ENCODE peak calls at places on chromosomes 12 and 14, in eight cellular contexts. D is H9, R is adrenal gland, I is foreskin keratinocyte, T is Panc1, S is upper lobe of right lung, F is A549, X is stomach. K is an unnamed sample.

GRCh38 chr12:120960657-120961056 is 17.7 kb upstream of the HNF1A start:
- DNase-seq in D (no peak), I (no peak), S (no peak), X (no peak), F (no peak), R (no peak), T (no peak), K (no peak)

GRCh38 chr12:2791086-2791485 is 3.7 kb upstream of the FKBP4 start:
- DNase-seq in S (no peak), I (no peak), R (peak; percentile 10), T (no peak), D (no peak), X (no peak), F (no peak), K (no peak)

GRCh38 chr14:57533214-57533613 is 39.6 kb upstream of the CCDC198 start:
- DNase-seq in T (peak; percentile 27), R (no peak), F (peak; percentile 5), S (no peak), D (no peak), X (no peak), I (peak; percentile 26), K (no peak)

GRCh38 chr14:65961004-65961403 is 525.2 kb upstream of the CCDC196 start:
- DNase-seq in F (peak; percentile 13), I (peak; percentile 22), X (peak; percentile 44), D (peak; percentile 75), S (peak; percentile 83), T (peak; percentile 10), R (peak; percentile 62), K (no peak)

GRCh38 chr12:95100264-95101190 is 27.1 kb upstream of the NR2C1 start:
- DNase-seq in X (no peak), R (no peak), D (no peak), I (no peak), F (no peak), T (no peak), S (no peak), K (no peak)

GRCh38 chr14:46344327-46344937 is 307.1 kb downstream of the RPL10L start:
- DNase-seq in D (peak; percentile 34), R (no peak), S (no peak), X (no peak), T (peak; percentile 13), I (peak; percentile 24), F (no peak), K (no peak)

GRCh38 chr12:14803830-14804160 is 325 bp downstream of the C12orf60 start:
- DNase-seq in T (no peak), R (no peak), S (no peak), D (no peak), I (no peak), X (no peak), F (peak; percentile 8), K (no peak)

GRCh38 chr12:95663525-95663924 is 112.2 kb upstream of the USP44 start:
- DNase-seq in R (no peak), X (no peak), D (no peak), S (no peak), I (no peak), T (no peak), F (no peak), K (no peak)

GRCh38 chr12:39252628-39253027 is 190.3 kb downstream of the KIF21A start:
- DNase-seq in T (no peak), X (no peak), I (no peak), R (peak; percentile 77), D (no peak), S (no peak), F (no peak), K (no peak)

GRCh38 chr12:64494998-64495729 is 43.2 kb downstream of the TBK1 start:
- DNase-seq in D (no peak), I (no peak), F (no peak), S (no peak), T (no peak), X (no peak), R (no peak), K (no peak)

GRCh38 chr12:103350116-103350515 is 145.7 kb downstream of the C12orf42 start:
- DNase-seq in T (no peak), R (no peak), I (no peak), S (no peak), X (no peak), D (no peak), F (no peak), K (no peak)

GRCh38 chr12:49489154-49489553 is 49.7 kb upstream of the KCNH3 start:
- DNase-seq in R (no peak), X (no peak), T (no peak), S (no peak), F (no peak), D (no peak), I (no peak), K (no peak)

GRCh38 chr14:31307618-31308017 is 100.0 kb upstream of the HECTD1 start:
- DNase-seq in S (no peak), F (no peak), T (no peak), R (no peak), D (no peak), I (no peak), X (no peak), K (no peak)

GRCh38 chr12:58487280-58488141 is 432.8 kb downstream of the LRIG3 start:
- DNase-seq in F (no peak), S (no peak), I (peak; percentile 25), R (no peak), X (no peak), T (no peak), D (no peak), K (no peak)

GRCh38 chr14:61630399-61630798 is 64.9 kb upstream of the HIF1A start:
- DNase-seq in S (no peak), F (no peak), R (no peak), X (no peak), I (no peak), T (no peak), D (no peak), K (no peak)

GRCh38 chr12:75205556-75205955 is 4.1 kb downstream of the KCNC2 start:
- DNase-seq in S (no peak), T (no peak), F (no peak), I (no peak), R (no peak), X (no peak), D (no peak), K (no peak)

GRCh38 chr14:54252072-54252730 is 144.6 kb upstream of the CDKN3 start:
- DNase-seq in S (no peak), T (no peak), X (no peak), I (peak; percentile 93), D (no peak), R (no peak), F (peak; percentile 8), K (no peak)

GRCh38 chr14:64092940-64093339 is 201.2 kb downstream of the ESR2 start:
- DNase-seq in F (no peak), X (no peak), R (no peak), D (no peak), I (no peak), T (no peak), S (no peak), K (no peak)

GRCh38 chr12:56629459-56630179 is 507 bp downstream of the BAZ2A start:
- DNase-seq in S (peak; percentile 72), T (no peak), I (no peak), D (no peak), X (no peak), R (no peak), F (peak; percentile 43), K (peak; percentile 82)

GRCh38 chr12:129901256-129901655 is 2.6 kb downstream of the TMEM132D start:
- DNase-seq in S (no peak), F (no peak), X (no peak), I (peak; percentile 17), D (no peak), T (no peak), R (no peak), K (no peak)

GRCh38 chr14:55373784-55374725 is 37.6 kb downstream of the ATG14 start:
- DNase-seq in S (no peak), I (peak; percentile 69), D (no peak), R (no peak), F (no peak), T (peak; percentile 36), X (no peak), K (no peak)

GRCh38 chr12:95118138-95118787 is 44.8 kb upstream of the NR2C1 start:
- DNase-seq in X (no peak), D (no peak), F (peak; percentile 57), T (no peak), R (no peak), I (peak; percentile 94), S (no peak), K (no peak)

GRCh38 chr12:106522708-106523107 is 60.1 kb upstream of the RFX4 start:
- DNase-seq in F (no peak), I (peak; percentile 45), T (no peak), D (no peak), S (no peak), R (no peak), X (no peak), K (no peak)

GRCh38 chr12:29543036-29543435 is 45.5 kb upstream of the OVCH1 start:
- DNase-seq in F (no peak), X (no peak), S (no peak), I (no peak), D (no peak), R (no peak), T (no peak), K (no peak)

GRCh38 chr14:21039059-21039422 is 3.1 kb upstream of the RNASE7 start:
- DNase-seq in F (no peak), D (peak; percentile 77), X (peak; percentile 80), R (peak; percentile 92), S (peak; percentile 75), T (no peak), I (no peak), K (peak; percentile 59)
- H3K27ac ChIP-seq in F (no peak overlapping the region), D (no peak overlapping the region), X (peak overlapping the region; percentile 81), R (peak overlapping the region; percentile 81), S (peak overlapping the region; percentile 64), T (no peak overlapping the region), I (no peak overlapping the region), K (peak overlapping the region; percentile 69)

DNA sequence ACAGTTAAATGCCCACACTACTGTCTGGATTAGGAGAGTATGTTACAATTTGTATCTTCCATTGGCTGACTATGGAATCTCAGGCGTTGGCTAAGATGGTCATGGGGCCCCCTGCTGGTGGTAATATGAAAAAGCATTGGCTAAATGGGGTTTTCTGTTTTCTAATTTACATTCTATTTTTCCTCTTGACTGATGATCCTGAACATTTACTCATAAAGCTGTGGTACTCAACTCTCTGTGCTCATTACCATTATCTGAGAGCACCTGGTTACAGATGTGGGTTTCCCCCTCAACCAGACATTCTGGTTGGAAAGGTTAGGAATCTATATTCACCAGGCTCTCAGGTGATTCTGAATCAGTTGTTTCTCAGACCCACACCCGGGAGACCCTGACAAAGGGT is 64.8 kb downstream of the WSCD2 start:
- DNase-seq in R (no peak), T (no peak), I (no peak), S (no peak), D (no peak), F (peak; percentile 65), X (no peak), K (no peak)
- TF ChIP-seq CTCF in R (peak; percentile 58), T (peak; percentile 80), I (peak; percentile 69), S (peak; percentile 68), D (peak; percentile 86), F (peak; percentile 64), X (peak; percentile 63), K (peak; percentile 70)

GRCh38 chr12:111436811-111437210 is 31.1 kb downstream of the SH2B3 start:
- DNase-seq in F (no peak), S (no peak), D (no peak), I (no peak), T (no peak), R (no peak), X (no peak), K (no peak)
- H3K27ac ChIP-seq in F (no peak overlapping the region), S (no peak overlapping the region), D (no peak overlapping the region), I (no peak overlapping the region), T (peak overlapping the region; percentile 31), R (peak overlapping the region; percentile 84), X (peak overlapping the region; percentile 83), K (no peak overlapping the region)

GRCh38 chr14:73731111-73731510 is 16.9 kb upstream of the PNMA1 start:
- DNase-seq in R (peak; percentile 67), F (no peak), T (no peak), D (no peak), I (no peak), S (peak; percentile 17), X (no peak), K (no peak)
- TF ChIP-seq CTCF in R (peak; percentile 15), F (no peak), T (no peak), D (no peak), I (peak; percentile 9), S (no peak), X (no peak), K (no peak)

K was measured in left lung.